ENCODE peak calls at places on chromosomes 2 and 18, in five cellular contexts. One of them, this sample, is unnamed.
A peak's percentile ranks its signal among the peaks of the same experiment; 100 is the strongest.

GRCh38 chr2:53231908-53232307 is 535.7 kb upstream of the CHAC2 start:
- DNase-seq in dorsolateral prefrontal cortex: no peak
- DNase-seq in CD4-positive, CD25-positive, alpha-beta regulatory T cell: no peak
- DNase-seq in stimulated activated CD4-positive, alpha-beta T cell treated with anti-CD3 and anti-CD28 coated beads, Interleukin-15, amount 100 ng/mL, for 48 hours: no peak
- DNase-seq in NCI-H1436 treated with DMSO at 0.1 percent for 48 hours: no peak
- DNase-seq in this sample: no peak

GRCh38 chr2:206084870-206085741 is 868 bp downstream of the INO80D start:
- DNase-seq in dorsolateral prefrontal cortex: no peak
- DNase-seq in CD4-positive, CD25-positive, alpha-beta regulatory T cell: peak; percentile 33
- DNase-seq in NCI-H1436 treated with DMSO at 0.1 percent for 48 hours: no peak
- DNase-seq in stimulated activated CD4-positive, alpha-beta T cell treated with anti-CD3 and anti-CD28 coated beads, Interleukin-15, amount 100 ng/mL, for 48 hours: no peak
- DNase-seq in this sample: peak; percentile 70

GRCh38 chr2:10390369-10390801 is 57.7 kb downstream of the ODC1 start:
- DNase-seq in stimulated activated CD4-positive, alpha-beta T cell treated with anti-CD3 and anti-CD28 coated beads, Interleukin-15, amount 100 ng/mL, for 48 hours: no peak
- DNase-seq in dorsolateral prefrontal cortex: no peak
- DNase-seq in NCI-H1436 treated with DMSO at 0.1 percent for 48 hours: no peak
- DNase-seq in CD4-positive, CD25-positive, alpha-beta regulatory T cell: no peak
- DNase-seq in this sample: no peak

GRCh38 chr2:232901711-232902578 is 31.9 kb downstream of the SNORC start:
- DNase-seq in NCI-H1436 treated with DMSO at 0.1 percent for 48 hours: no peak
- DNase-seq in stimulated activated CD4-positive, alpha-beta T cell treated with anti-CD3 and anti-CD28 coated beads, Interleukin-15, amount 100 ng/mL, for 48 hours: peak; percentile 47
- DNase-seq in CD4-positive, CD25-positive, alpha-beta regulatory T cell: no peak
- DNase-seq in dorsolateral prefrontal cortex: peak; percentile 23
- DNase-seq in this sample: no peak

GRCh38 chr2:79530443-79530842 is 17.6 kb downstream of the CTNNA2 start:
- DNase-seq in dorsolateral prefrontal cortex: no peak
- DNase-seq in stimulated activated CD4-positive, alpha-beta T cell treated with anti-CD3 and anti-CD28 coated beads, Interleukin-15, amount 100 ng/mL, for 48 hours: no peak
- DNase-seq in NCI-H1436 treated with DMSO at 0.1 percent for 48 hours: no peak
- DNase-seq in CD4-positive, CD25-positive, alpha-beta regulatory T cell: no peak
- DNase-seq in this sample: no peak

GRCh38 chr2:132421198-132421780 is 4.7 kb downstream of the GPR39 start:
- DNase-seq in stimulated activated CD4-positive, alpha-beta T cell treated with anti-CD3 and anti-CD28 coated beads, Interleukin-15, amount 100 ng/mL, for 48 hours: no peak
- DNase-seq in dorsolateral prefrontal cortex: no peak
- DNase-seq in NCI-H1436 treated with DMSO at 0.1 percent for 48 hours: no peak
- DNase-seq in CD4-positive, CD25-positive, alpha-beta regulatory T cell: no peak
- DNase-seq in this sample: no peak

GRCh38 chr18:26436176-26437031 is 111.9 kb downstream of the KCTD1 start:
- DNase-seq in stimulated activated CD4-positive, alpha-beta T cell treated with anti-CD3 and anti-CD28 coated beads, Interleukin-15, amount 100 ng/mL, for 48 hours: no peak
- DNase-seq in NCI-H1436 treated with DMSO at 0.1 percent for 48 hours: no peak
- DNase-seq in dorsolateral prefrontal cortex: no peak
- DNase-seq in CD4-positive, CD25-positive, alpha-beta regulatory T cell: no peak
- DNase-seq in this sample: no peak

GRCh38 chr18:13500227-13500865 is 226.0 kb downstream of the FAM210A start:
- DNase-seq in NCI-H1436 treated with DMSO at 0.1 percent for 48 hours: peak; percentile 60
- DNase-seq in stimulated activated CD4-positive, alpha-beta T cell treated with anti-CD3 and anti-CD28 coated beads, Interleukin-15, amount 100 ng/mL, for 48 hours: no peak
- DNase-seq in dorsolateral prefrontal cortex: peak; percentile 32
- DNase-seq in CD4-positive, CD25-positive, alpha-beta regulatory T cell: no peak
- DNase-seq in this sample: no peak

GRCh38 chr2:238854246-238854645 is 6.4 kb downstream of the TWIST2 start:
- DNase-seq in NCI-H1436 treated with DMSO at 0.1 percent for 48 hours: no peak
- DNase-seq in stimulated activated CD4-positive, alpha-beta T cell treated with anti-CD3 and anti-CD28 coated beads, Interleukin-15, amount 100 ng/mL, for 48 hours: no peak
- DNase-seq in dorsolateral prefrontal cortex: no peak
- DNase-seq in CD4-positive, CD25-positive, alpha-beta regulatory T cell: no peak
- DNase-seq in this sample: no peak

GRCh38 chr18:48300463-48300961 is 108.7 kb downstream of the ZBTB7C start:
- DNase-seq in NCI-H1436 treated with DMSO at 0.1 percent for 48 hours: no peak
- DNase-seq in dorsolateral prefrontal cortex: no peak
- DNase-seq in stimulated activated CD4-positive, alpha-beta T cell treated with anti-CD3 and anti-CD28 coated beads, Interleukin-15, amount 100 ng/mL, for 48 hours: no peak
- DNase-seq in CD4-positive, CD25-positive, alpha-beta regulatory T cell: no peak
- DNase-seq in this sample: peak; percentile 0

GRCh38 chr2:240987588-240987987 is 10.8 kb upstream of the SNED1 start:
- DNase-seq in dorsolateral prefrontal cortex: no peak
- DNase-seq in NCI-H1436 treated with DMSO at 0.1 percent for 48 hours: no peak
- DNase-seq in CD4-positive, CD25-positive, alpha-beta regulatory T cell: no peak
- DNase-seq in stimulated activated CD4-positive, alpha-beta T cell treated with anti-CD3 and anti-CD28 coated beads, Interleukin-15, amount 100 ng/mL, for 48 hours: no peak
- DNase-seq in this sample: no peak

GRCh38 chr2:171531291-171531690 is 9.0 kb downstream of the CYBRD1 start:
- DNase-seq in NCI-H1436 treated with DMSO at 0.1 percent for 48 hours: no peak
- DNase-seq in dorsolateral prefrontal cortex: no peak
- DNase-seq in stimulated activated CD4-positive, alpha-beta T cell treated with anti-CD3 and anti-CD28 coated beads, Interleukin-15, amount 100 ng/mL, for 48 hours: no peak
- DNase-seq in CD4-positive, CD25-positive, alpha-beta regulatory T cell: no peak
- DNase-seq in this sample: no peak

GRCh38 chr18:73945130-73945792 is 202.4 kb downstream of the FBXO15 start:
- DNase-seq in CD4-positive, CD25-positive, alpha-beta regulatory T cell: no peak
- DNase-seq in NCI-H1436 treated with DMSO at 0.1 percent for 48 hours: no peak
- DNase-seq in dorsolateral prefrontal cortex: no peak
- DNase-seq in stimulated activated CD4-positive, alpha-beta T cell treated with anti-CD3 and anti-CD28 coated beads, Interleukin-15, amount 100 ng/mL, for 48 hours: no peak
- DNase-seq in this sample: no peak

GRCh38 chr2:59850554-59850953 is 702.9 kb downstream of the BCL11A start:
- DNase-seq in stimulated activated CD4-positive, alpha-beta T cell treated with anti-CD3 and anti-CD28 coated beads, Interleukin-15, amount 100 ng/mL, for 48 hours: no peak
- DNase-seq in CD4-positive, CD25-positive, alpha-beta regulatory T cell: no peak
- DNase-seq in NCI-H1436 treated with DMSO at 0.1 percent for 48 hours: no peak
- DNase-seq in dorsolateral prefrontal cortex: no peak
- DNase-seq in this sample: no peak

GRCh38 chr2:215773728-215774127 is 239.6 kb downstream of the MREG start:
- DNase-seq in stimulated activated CD4-positive, alpha-beta T cell treated with anti-CD3 and anti-CD28 coated beads, Interleukin-15, amount 100 ng/mL, for 48 hours: no peak
- DNase-seq in CD4-positive, CD25-positive, alpha-beta regulatory T cell: no peak
- DNase-seq in dorsolateral prefrontal cortex: no peak
- DNase-seq in NCI-H1436 treated with DMSO at 0.1 percent for 48 hours: no peak
- DNase-seq in this sample: no peak

GRCh38 chr2:233399306-233400225 is 45.3 kb downstream of the DGKD start:
- DNase-seq in dorsolateral prefrontal cortex: no peak
- DNase-seq in NCI-H1436 treated with DMSO at 0.1 percent for 48 hours: no peak
- DNase-seq in stimulated activated CD4-positive, alpha-beta T cell treated with anti-CD3 and anti-CD28 coated beads, Interleukin-15, amount 100 ng/mL, for 48 hours: no peak
- DNase-seq in CD4-positive, CD25-positive, alpha-beta regulatory T cell: no peak
- DNase-seq in this sample: peak; percentile 28

GRCh38 chr2:128379021-128380005 is 60.6 kb upstream of the HS6ST1 start:
- DNase-seq in CD4-positive, CD25-positive, alpha-beta regulatory T cell: no peak
- DNase-seq in stimulated activated CD4-positive, alpha-beta T cell treated with anti-CD3 and anti-CD28 coated beads, Interleukin-15, amount 100 ng/mL, for 48 hours: no peak
- DNase-seq in NCI-H1436 treated with DMSO at 0.1 percent for 48 hours: no peak
- DNase-seq in dorsolateral prefrontal cortex: no peak
- DNase-seq in this sample: no peak

GRCh38 chr18:29271496-29271895 is 1094.6 kb upstream of the CDH2 start:
- DNase-seq in stimulated activated CD4-positive, alpha-beta T cell treated with anti-CD3 and anti-CD28 coated beads, Interleukin-15, amount 100 ng/mL, for 48 hours: no peak
- DNase-seq in NCI-H1436 treated with DMSO at 0.1 percent for 48 hours: no peak
- DNase-seq in CD4-positive, CD25-positive, alpha-beta regulatory T cell: no peak
- DNase-seq in dorsolateral prefrontal cortex: no peak
- DNase-seq in this sample: no peak

GRCh38 chr18:36529747-36530146 is 232.2 kb downstream of the FHOD3 start:
- DNase-seq in dorsolateral prefrontal cortex: no peak
- DNase-seq in stimulated activated CD4-positive, alpha-beta T cell treated with anti-CD3 and anti-CD28 coated beads, Interleukin-15, amount 100 ng/mL, for 48 hours: no peak
- DNase-seq in NCI-H1436 treated with DMSO at 0.1 percent for 48 hours: no peak
- DNase-seq in CD4-positive, CD25-positive, alpha-beta regulatory T cell: no peak
- DNase-seq in this sample: no peak

GRCh38 chr18:79753391-79753851 is 44.3 kb upstream of the KCNG2 start:
- DNase-seq in dorsolateral prefrontal cortex: peak; percentile 18
- DNase-seq in CD4-positive, CD25-positive, alpha-beta regulatory T cell: no peak
- DNase-seq in stimulated activated CD4-positive, alpha-beta T cell treated with anti-CD3 and anti-CD28 coated beads, Interleukin-15, amount 100 ng/mL, for 48 hours: no peak
- DNase-seq in NCI-H1436 treated with DMSO at 0.1 percent for 48 hours: no peak
- DNase-seq in this sample: no peak

GRCh38 chr2:85846411-85846810 is 42.4 kb downstream of the ST3GAL5 start:
- DNase-seq in NCI-H1436 treated with DMSO at 0.1 percent for 48 hours: no peak
- DNase-seq in CD4-positive, CD25-positive, alpha-beta regulatory T cell: no peak
- DNase-seq in dorsolateral prefrontal cortex: no peak
- DNase-seq in stimulated activated CD4-positive, alpha-beta T cell treated with anti-CD3 and anti-CD28 coated beads, Interleukin-15, amount 100 ng/mL, for 48 hours: no peak
- DNase-seq in this sample: no peak

GRCh38 chr2:12008425-12009061 is 262.1 kb downstream of the LPIN1 start:
- DNase-seq in dorsolateral prefrontal cortex: no peak
- DNase-seq in CD4-positive, CD25-positive, alpha-beta regulatory T cell: no peak
- DNase-seq in NCI-H1436 treated with DMSO at 0.1 percent for 48 hours: no peak
- DNase-seq in stimulated activated CD4-positive, alpha-beta T cell treated with anti-CD3 and anti-CD28 coated beads, Interleukin-15, amount 100 ng/mL, for 48 hours: no peak
- DNase-seq in this sample: no peak

GRCh38 chr2:62996534-62997186 is 54.0 kb upstream of the OTX1 start:
- DNase-seq in dorsolateral prefrontal cortex: no peak
- DNase-seq in CD4-positive, CD25-positive, alpha-beta regulatory T cell: no peak
- DNase-seq in NCI-H1436 treated with DMSO at 0.1 percent for 48 hours: no peak
- DNase-seq in stimulated activated CD4-positive, alpha-beta T cell treated with anti-CD3 and anti-CD28 coated beads, Interleukin-15, amount 100 ng/mL, for 48 hours: no peak
- DNase-seq in this sample: no peak

GRCh38 chr2:20369366-20369765 is 18.7 kb upstream of the PUM2 start:
- DNase-seq in stimulated activated CD4-positive, alpha-beta T cell treated with anti-CD3 and anti-CD28 coated beads, Interleukin-15, amount 100 ng/mL, for 48 hours: no peak
- DNase-seq in NCI-H1436 treated with DMSO at 0.1 percent for 48 hours: no peak
- DNase-seq in dorsolateral prefrontal cortex: no peak
- DNase-seq in CD4-positive, CD25-positive, alpha-beta regulatory T cell: no peak
- DNase-seq in this sample: no peak

GRCh38 chr2:86621290-86621943 is 2.2 kb downstream of the RNF103 start:
- DNase-seq in stimulated activated CD4-positive, alpha-beta T cell treated with anti-CD3 and anti-CD28 coated beads, Interleukin-15, amount 100 ng/mL, for 48 hours: no peak
- DNase-seq in NCI-H1436 treated with DMSO at 0.1 percent for 48 hours: no peak
- DNase-seq in dorsolateral prefrontal cortex: no peak
- DNase-seq in CD4-positive, CD25-positive, alpha-beta regulatory T cell: no peak
- DNase-seq in this sample: no peak

This sample was measured in CD4-positive, alpha-beta memory T cell.